ENCODE peak calls at places on chromosomes 3 and 15, in four cellular contexts. B is keratinocyte, P is endothelial cell of umbilical vein, X is heart right ventricle. G is an unnamed sample. For H3K27me3, the result is how much of the 10 kb centered on the place peaks cover.

GRCh38 chr3:142035308-142035922 is 113.9 kb downstream of the TFDP2 start:
- DNase-seq in B (no peak), P (no peak), X (no peak), G (no peak)

GRCh38 chr3:114178770-114179368 is at the start of gene DRD3:
- DNase-seq in B (no peak), P (peak), X (peak), G (no peak)

GRCh38 chr15:71391421-71392047 is 276.3 kb downstream of the THSD4 start:
- DNase-seq in B (no peak), P (no peak), X (no peak), G (no peak)

GRCh38 chr3:196968233-196969000 is at the start of gene PIGZ:
- DNase-seq in B (no peak), P (peak), X (no peak), G (no peak)

GRCh38 chr3:121870710-121871109 is 23.5 kb upstream of the SLC15A2 start:
- DNase-seq in B (no peak), P (no peak), X (no peak), G (no peak)

GRCh38 chr15:52496776-52497470 is 31.8 kb downstream of the MYO5A start:
- DNase-seq in B (peak), P (peak), X (no peak), G (peak)

GRCh38 chr3:141782386-141782932 is 19.3 kb downstream of the GRK7 start:
- DNase-seq in B (no peak), P (peak), X (no peak), G (no peak)

GRCh38 chr15:74598126-74598842 is 17.4 kb upstream of the CLK3 start:
- DNase-seq in B (peak), P (peak), X (peak), G (peak)

GRCh38 chr15:29870495-29871151 is 48.4 kb upstream of the TJP1 start:
- DNase-seq in B (no peak), P (no peak), X (peak), G (no peak)

GRCh38 chr15:73650387-73651126 is 17.4 kb upstream of the NPTN start:
- DNase-seq in B (no peak), P (peak), X (no peak), G (peak)

GRCh38 chr15:67945951-67946700 is 106.3 kb upstream of the RNU6-1 start:
- DNase-seq in B (peak), P (no peak), X (peak), G (peak)

GRCh38 chr3:41148446-41148845 is 50.9 kb upstream of the CTNNB1 start:
- DNase-seq in B (no peak), P (no peak), X (no peak), G (no peak)

GRCh38 chr15:25903024-25903581 is 40.0 kb upstream of the ATP10A start:
- DNase-seq in B (no peak), P (no peak), X (no peak), G (no peak)

GRCh38 chr15:81181220-81181619 is 15.5 kb upstream of the IL16 start:
- DNase-seq in B (no peak), P (no peak), X (no peak), G (no peak)

GRCh38 chr15:64503197-64503596 is 42.8 kb downstream of the ZNF609 start:
- DNase-seq in B (no peak), P (peak), X (no peak), G (no peak)

GRCh38 chr15:41150279-41150678 is 34.2 kb upstream of the INO80 start:
- DNase-seq in B (no peak), P (no peak), X (no peak), G (no peak)

GRCh38 chr15:86876387-86876786 is 796.7 kb downstream of the AGBL1 start:
- DNase-seq in B (no peak), P (no peak), X (no peak), G (no peak)

GRCh38 chr3:39317571-39318169 is 11.8 kb upstream of the CCR8 start:
- DNase-seq in B (no peak), P (no peak), X (no peak), G (no peak)

GRCh38 chr3:190169243-190169642 is 48.5 kb upstream of the P3H2 start:
- DNase-seq in B (no peak), P (no peak), X (no peak), G (no peak)

GRCh38 chr15:86347245-86347644 is 267.6 kb downstream of the AGBL1 start:
- DNase-seq in B (no peak), P (no peak), X (no peak), G (no peak)

GRCh38 chr3:52452570-52453221 is 1.1 kb downstream of the TNNC1 start:
- DNase-seq in B (no peak), P (no peak), X (peak), G (no peak)

GRCh38 chr3:14491396-14492190 is 48.5 kb downstream of the GRIP2 start:
- DNase-seq in B (no peak), P (no peak), X (no peak), G (no peak)

GRCh38 chr15:77527164-77527778 is 105.4 kb downstream of the LINGO1 start:
- DNase-seq in B (no peak), P (no peak), X (peak), G (no peak)

GRCh38 chr3:31399270-31399669 is 133.5 kb upstream of the STT3B start:
- DNase-seq in B (no peak), P (no peak), X (no peak), G (no peak)

GRCh38 chr3:27508421-27508820 is 24.2 kb upstream of the SLC4A7 start:
- DNase-seq in B (no peak), P (no peak), X (no peak), G (no peak)

GRCh38 chr3:160157321-160157720 is 67.9 kb upstream of the C3orf80 start:
- DNase-seq in B (no peak), P (no peak), X (no peak), G (no peak)

GRCh38 chr3:150005243-150006102 is 34.8 kb upstream of the PFN2 start:
- DNase-seq in B (no peak), P (no peak), X (no peak), G (peak)

GRCh38 chr3:150006774-150007173 is 36.1 kb upstream of the PFN2 start:
- DNase-seq in B (no peak), P (no peak), X (no peak), G (no peak)
- H3K4me3 ChIP-seq in B (no peak), P (no peak), X (no peak), G (no peak)

GRCh38 chr15:96337354-96337990 is 7.0 kb downstream of the NR2F2 start:
- DNase-seq in B (no peak), P (peak), X (no peak), G (no peak)
- H3K27me3 ChIP-seq in B (under half), P (under half), X (under half), G (under half)

DNA sequence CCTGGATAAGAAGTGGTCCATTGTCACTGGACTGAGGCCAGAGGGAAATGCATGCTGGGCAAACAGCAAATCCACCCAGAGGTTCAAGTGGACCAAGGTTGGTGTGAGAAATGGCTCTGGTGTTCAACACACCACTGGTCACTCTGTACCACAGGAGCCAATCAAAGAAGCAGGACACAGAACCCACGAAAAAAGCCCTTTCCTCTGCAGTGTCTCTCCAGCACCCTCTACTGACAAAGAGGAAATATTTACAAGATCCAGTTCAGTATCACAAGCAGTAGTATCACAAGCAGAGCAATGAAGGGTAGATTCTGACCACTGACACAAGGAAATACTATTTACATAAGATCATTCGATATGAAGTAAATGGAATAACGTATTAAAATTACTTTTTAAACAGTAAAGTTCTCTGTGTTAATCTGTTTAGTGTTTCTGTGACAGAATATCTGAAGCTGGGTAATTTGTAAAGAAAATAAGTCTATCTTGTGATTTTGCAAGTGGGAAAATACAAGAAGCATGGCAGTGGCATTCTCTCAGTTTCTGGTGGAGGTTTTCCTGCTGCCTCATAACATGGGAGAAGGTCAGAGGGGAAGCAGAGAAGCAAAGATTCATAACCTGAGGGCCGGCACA is 390.7 kb downstream of the EFHB start:
- DNase-seq in B (no peak), P (no peak), X (no peak), G (no peak)
- TF ChIP-seq CTCF in B (no peak), P (no peak), X (peak), G (no peak)

GRCh38 chr3:187013080-187013838 is 82.9 kb downstream of the ST6GAL1 start:
- DNase-seq in B (no peak), P (peak), X (no peak), G (no peak)
- H3K4me3 ChIP-seq in B (no peak), P (no peak), X (no peak), G (no peak)

GRCh38 chr3:3801510-3801841 is 2.2 kb downstream of the LRRN1 start:
- DNase-seq in B (no peak), P (no peak), X (no peak), G (no peak)

GRCh38 chr3:3800685-3801509 is 1.7 kb downstream of the LRRN1 start:
- DNase-seq in B (no peak), P (no peak), X (no peak), G (no peak)

GRCh38 chr3:3799173-3800075 is at the start of gene LRRN1:
- DNase-seq in B (no peak), P (no peak), X (peak), G (no peak)

GRCh38 chr3:3798641-3799113 is 554 bp upstream of the LRRN1 start:
- DNase-seq in B (no peak), P (no peak), X (no peak), G (no peak)

GRCh38 chr3:3800076-3800448 is 831 bp downstream of the LRRN1 start:
- DNase-seq in B (no peak), P (no peak), X (no peak), G (no peak)
- H3K27me3 ChIP-seq in B (half or more), P (under half), X (half or more), G (under half)

GRCh38 chr3:63333815-63334214 is 55.7 kb downstream of the SYNPR start:
- DNase-seq in B (no peak), P (no peak), X (no peak), G (no peak)
- TF ChIP-seq CTCF in B (no peak), P (no peak), X (peak), G (peak)

DNA sequence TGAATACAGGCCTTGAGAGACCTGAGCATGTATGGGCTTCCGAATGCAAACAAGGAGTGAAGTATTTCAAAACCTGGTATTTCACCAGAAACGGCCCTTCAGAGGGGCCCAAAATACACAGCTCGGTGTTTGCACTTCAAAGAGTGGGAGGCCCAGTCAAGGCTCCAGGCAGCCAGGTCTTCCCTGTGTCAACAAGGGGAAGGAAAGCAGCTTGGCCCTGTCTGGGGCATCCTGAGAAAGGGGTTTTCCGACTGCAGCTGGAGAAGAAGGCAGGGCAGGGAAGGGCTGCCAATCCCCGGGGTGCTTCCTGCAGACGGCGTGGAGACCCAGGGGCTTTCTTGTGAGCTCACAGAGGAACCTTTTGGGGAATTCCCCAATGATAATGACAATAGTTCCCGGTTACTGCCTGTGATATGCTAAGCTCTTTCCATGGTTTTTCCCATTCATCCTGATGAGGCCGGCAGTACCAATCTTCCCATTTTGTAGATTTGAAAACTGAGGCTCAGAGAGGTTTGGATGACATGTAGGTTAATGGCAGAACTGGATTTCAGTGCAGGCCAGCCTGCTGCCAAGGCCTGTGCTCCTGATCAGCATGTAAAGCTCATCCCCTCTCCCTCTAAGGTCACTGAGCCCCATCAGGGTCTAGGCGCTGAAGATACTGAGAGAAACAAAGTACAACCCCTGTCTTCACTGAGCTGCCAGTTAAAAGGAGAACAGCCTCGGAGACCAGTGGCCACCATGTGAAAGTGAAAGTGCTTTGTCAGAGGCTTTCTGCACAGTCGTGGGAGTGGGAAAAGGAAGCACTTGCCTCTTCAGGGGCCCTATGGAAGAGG is 43.0 kb upstream of the TLE3 start:
- DNase-seq in B (no peak), P (peak), X (no peak), G (no peak)
- H3K4me3 ChIP-seq in B (no peak), P (no peak), X (no peak), G (no peak)

DNA sequence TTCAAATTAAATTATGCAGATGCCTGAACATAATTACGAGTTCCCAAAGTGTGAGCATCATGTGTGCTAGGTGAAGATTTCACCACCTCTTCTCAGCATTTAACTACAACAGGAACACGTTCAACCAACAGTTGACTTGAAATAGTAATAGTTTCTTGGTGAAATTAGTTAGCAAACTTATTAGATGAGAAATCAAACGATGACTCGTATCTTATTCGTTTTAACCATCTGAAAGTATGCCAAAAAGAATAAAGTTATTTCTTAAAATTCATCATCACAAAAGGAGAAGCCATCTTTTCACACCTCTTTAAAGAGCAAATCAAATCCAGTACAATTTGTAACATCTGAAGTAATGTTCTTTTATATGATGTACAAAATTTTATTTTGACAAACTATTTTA is 2.3 kb downstream of the BNC1 start:
- DNase-seq in B (no peak), P (no peak), X (no peak), G (no peak)
- H3K27me3 ChIP-seq in B (under half), P (under half), X (half or more), G (under half)

GRCh38 chr3:2166552-2166951 is 67.9 kb downstream of the CNTN4 start:
- DNase-seq in B (no peak), P (no peak), X (no peak), G (no peak)
- TF ChIP-seq CTCF in B (no peak), P (no peak), X (peak), G (no peak)

DNA sequence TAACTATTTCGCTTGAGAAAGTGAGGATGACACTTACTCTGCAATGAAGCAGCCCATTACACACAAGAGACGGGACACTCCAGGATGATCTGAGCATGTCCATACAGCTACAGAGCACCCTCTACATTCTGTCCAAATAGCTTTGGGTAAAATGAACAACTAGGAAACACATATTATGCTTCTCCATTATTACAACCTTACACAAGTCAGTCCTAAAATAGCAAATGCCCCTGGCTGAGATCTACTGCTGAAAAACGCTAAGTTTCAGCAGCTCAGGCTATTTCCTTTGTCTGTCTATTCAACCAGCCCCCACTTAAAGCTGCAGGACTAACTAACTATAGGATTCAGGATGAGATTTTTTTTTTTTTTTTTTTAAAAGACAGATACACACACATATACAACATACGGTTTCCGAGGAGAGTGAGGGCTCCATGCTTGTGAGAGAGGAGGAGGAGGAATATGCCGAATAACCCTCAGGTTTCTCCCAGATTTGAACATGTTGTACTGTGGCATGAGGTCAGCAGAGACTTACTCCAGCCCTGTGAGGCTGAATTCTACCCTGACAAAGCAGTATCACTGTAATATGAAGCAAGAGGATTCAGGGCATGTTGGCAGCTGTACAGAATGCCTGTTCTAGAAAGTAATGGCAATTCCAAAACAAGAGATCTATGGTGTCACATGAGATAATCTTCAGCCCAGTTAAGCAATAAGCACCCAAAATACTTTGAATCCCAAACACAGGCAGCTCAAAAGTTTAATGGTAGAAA is 117.3 kb upstream of the PLXND1 start:
- DNase-seq in B (no peak), P (peak), X (peak), G (peak)
- H3K4me3 ChIP-seq in B (peak), P (no peak), X (no peak), G (no peak)

G was measured in BJ.